ENCODE peak calls at places on chromosome 14, in six cellular contexts. O is foreskin fibroblast; W is activated CD4-positive, alpha-beta T cell treated with anti-CD3 and anti-CD28 coated beads for 48 hours; D is H4; U is mammary epithelial cell; Y is AG10803. M is an unnamed sample.

GRCh38 chr14:89197623-89198022 is 219.4 kb downstream of the FOXN3 start:
- DNase-seq in U (no peak), D (no peak), W (no peak), Y (no peak), O (no peak), M (no peak)

GRCh38 chr14:62234849-62235248 is 472.6 kb downstream of the SNAPC1 start:
- DNase-seq in D (no peak), U (no peak), W (no peak), Y (no peak), O (no peak), M (no peak)

GRCh38 chr14:68082698-68083291 is 263.2 kb downstream of the RAD51B start:
- DNase-seq in Y (no peak), U (no peak), W (no peak), D (no peak), O (no peak), M (no peak)

GRCh38 chr14:64417042-64417770 is 29.1 kb downstream of the MTHFD1 start:
- DNase-seq in W (no peak), Y (no peak), U (no peak), D (no peak), O (peak; percentile 50), M (no peak)

GRCh38 chr14:102474934-102475333 is 34.6 kb downstream of the ANKRD9 start:
- DNase-seq in Y (peak; percentile 76), U (no peak), W (no peak), O (peak; percentile 78), D (no peak), M (no peak)

GRCh38 chr14:77869350-77869749 is 69.4 kb downstream of the ADCK1 start:
- DNase-seq in Y (no peak), O (no peak), W (no peak), U (no peak), D (no peak), M (peak; percentile 74)

GRCh38 chr14:95885866-95886265 is 9.2 kb downstream of the TUNAR start:
- DNase-seq in O (no peak), U (no peak), Y (peak; percentile 3), D (no peak), W (no peak), M (no peak)

GRCh38 chr14:81632162-81632561 is 98.5 kb upstream of the SEL1L start:
- DNase-seq in Y (no peak), D (no peak), W (no peak), U (no peak), O (no peak), M (no peak)

GRCh38 chr14:33959692-33960151 is 8.8 kb upstream of the EGLN3 start:
- DNase-seq in U (no peak), D (no peak), W (no peak), Y (no peak), O (no peak), M (no peak)

GRCh38 chr14:47929334-47929733 is 253.9 kb upstream of the MDGA2 start:
- DNase-seq in D (no peak), O (no peak), U (no peak), Y (no peak), W (no peak), M (no peak)

GRCh38 chr14:75723716-75724115 is 62.7 kb downstream of the TTLL5 start:
- DNase-seq in O (no peak), D (no peak), Y (peak; percentile 21), U (no peak), W (no peak), M (no peak)

GRCh38 chr14:90795744-90796143 is 20.5 kb downstream of the TTC7B start:
- DNase-seq in D (no peak), W (no peak), Y (peak; percentile 82), O (peak; percentile 93), U (peak; percentile 85), M (peak; percentile 31)

GRCh38 chr14:55107766-55108554 is 21.1 kb upstream of the LGALS3 start:
- DNase-seq in U (peak; percentile 90), D (peak; percentile 94), Y (peak; percentile 98), O (peak; percentile 99), W (peak; percentile 50), M (peak; percentile 98)

GRCh38 chr14:75984674-75985073 is 889 bp upstream of the IFT43 start:
- DNase-seq in D (no peak), O (no peak), Y (no peak), U (no peak), W (no peak), M (no peak)

GRCh38 chr14:74846968-74847549 is 28.9 kb downstream of the PROX2 start:
- DNase-seq in O (peak; percentile 78), U (peak; percentile 57), W (no peak), D (no peak), Y (peak; percentile 64), M (no peak)

GRCh38 chr14:90295870-90296516 is 35.7 kb downstream of the NRDE2 start:
- DNase-seq in W (no peak), D (no peak), O (no peak), U (no peak), Y (no peak), M (no peak)

GRCh38 chr14:20631821-20632389 is 9.6 kb downstream of the OR6S1 start:
- DNase-seq in D (peak; percentile 62), W (no peak), U (peak; percentile 64), Y (peak; percentile 57), O (peak; percentile 85), M (peak; percentile 72)

GRCh38 chr14:68687746-68688145 is 105.1 kb downstream of the ZFP36L1 start:
- DNase-seq in U (peak; percentile 98), Y (peak; percentile 98), W (no peak), D (peak; percentile 74), O (peak; percentile 89), M (peak; percentile 98)

GRCh38 chr14:73467377-73467776 is 9.0 kb upstream of the NUMB start:
- DNase-seq in Y (no peak), O (no peak), D (no peak), U (no peak), W (peak; percentile 86), M (no peak)

GRCh38 chr14:74251546-74252030 is 12.3 kb downstream of the VSX2 start:
- DNase-seq in U (peak; percentile 50), W (peak; percentile 80), O (peak; percentile 86), Y (peak; percentile 77), D (peak; percentile 71), M (peak; percentile 80)

M was measured in SW480.